ENCODE peak calls at places on chromosomes 6 and 20, in five cellular contexts. One of them, this sample, is unnamed.

GRCh38 chr20:13183005-13183404 is 38.1 kb upstream of the ISM1 start:
- DNase-seq in PC-3: no peak
- DNase-seq in endothelial cell of umbilical vein: no peak
- DNase-seq in mammary epithelial cell: no peak
- DNase-seq in neural progenitor cell: no peak
- DNase-seq in this sample: no peak

GRCh38 chr20:18971574-18971973 is 158.0 kb downstream of the SCP2D1 start:
- DNase-seq in PC-3: peak; percentile 96
- DNase-seq in endothelial cell of umbilical vein: no peak
- DNase-seq in mammary epithelial cell: peak; percentile 62
- DNase-seq in neural progenitor cell: no peak
- DNase-seq in this sample: no peak

GRCh38 chr6:34154668-34155447 is 9.0 kb upstream of the GRM4 start:
- DNase-seq in PC-3: peak; percentile 52
- DNase-seq in endothelial cell of umbilical vein: peak; percentile 17
- DNase-seq in mammary epithelial cell: no peak
- DNase-seq in neural progenitor cell: peak; percentile 87
- DNase-seq in this sample: peak; percentile 32

GRCh38 chr6:1624848-1625341 is 15.2 kb downstream of the FOXC1 start:
- DNase-seq in PC-3: no peak
- DNase-seq in endothelial cell of umbilical vein: peak; percentile 73
- DNase-seq in mammary epithelial cell: peak; percentile 61
- DNase-seq in neural progenitor cell: peak; percentile 60
- DNase-seq in this sample: peak; percentile 54

GRCh38 chr6:108134213-108134973 is 31.4 kb upstream of the NR2E1 start:
- DNase-seq in PC-3: no peak
- DNase-seq in endothelial cell of umbilical vein: no peak
- DNase-seq in mammary epithelial cell: no peak
- DNase-seq in neural progenitor cell: peak; percentile 61
- DNase-seq in this sample: no peak

GRCh38 chr6:118283759-118284158 is 264.3 kb upstream of the PLN start:
- DNase-seq in PC-3: peak; percentile 71
- DNase-seq in endothelial cell of umbilical vein: peak; percentile 64
- DNase-seq in mammary epithelial cell: peak; percentile 56
- DNase-seq in neural progenitor cell: peak; percentile 70
- DNase-seq in this sample: peak; percentile 79

GRCh38 chr6:130675072-130675471 is 152.1 kb upstream of the SMLR1 start:
- DNase-seq in PC-3: peak; percentile 79
- DNase-seq in endothelial cell of umbilical vein: peak; percentile 29
- DNase-seq in mammary epithelial cell: peak; percentile 76
- DNase-seq in neural progenitor cell: no peak
- DNase-seq in this sample: peak; percentile 79

GRCh38 chr6:3390698-3391097 is 66.2 kb downstream of the SLC22A23 start:
- DNase-seq in PC-3: peak; percentile 96
- DNase-seq in endothelial cell of umbilical vein: peak; percentile 27
- DNase-seq in mammary epithelial cell: peak; percentile 96
- DNase-seq in neural progenitor cell: no peak
- DNase-seq in this sample: peak; percentile 98

GRCh38 chr20:2397091-2397490 is 16.4 kb downstream of the TGM6 start:
- DNase-seq in PC-3: no peak
- DNase-seq in endothelial cell of umbilical vein: no peak
- DNase-seq in mammary epithelial cell: no peak
- DNase-seq in neural progenitor cell: no peak
- DNase-seq in this sample: no peak

GRCh38 chr6:11621119-11621518 is 83.6 kb downstream of the TMEM170B start:
- DNase-seq in PC-3: no peak
- DNase-seq in endothelial cell of umbilical vein: no peak
- DNase-seq in mammary epithelial cell: no peak
- DNase-seq in neural progenitor cell: no peak
- DNase-seq in this sample: no peak

GRCh38 chr6:145028144-145028818 is 707.0 kb downstream of the EPM2A start:
- DNase-seq in PC-3: peak; percentile 75
- DNase-seq in endothelial cell of umbilical vein: peak; percentile 59
- DNase-seq in mammary epithelial cell: peak; percentile 45
- DNase-seq in neural progenitor cell: peak; percentile 59
- DNase-seq in this sample: no peak

GRCh38 chr6:107173779-107174178 is 58.5 kb upstream of the BEND3 start:
- DNase-seq in PC-3: peak; percentile 11
- DNase-seq in endothelial cell of umbilical vein: no peak
- DNase-seq in mammary epithelial cell: peak; percentile 20
- DNase-seq in neural progenitor cell: no peak
- DNase-seq in this sample: peak; percentile 11

GRCh38 chr20:57470212-57470522 is 54.8 kb downstream of the CTCFL start:
- DNase-seq in PC-3: no peak
- DNase-seq in endothelial cell of umbilical vein: no peak
- DNase-seq in mammary epithelial cell: no peak
- DNase-seq in neural progenitor cell: peak; percentile 27
- DNase-seq in this sample: no peak

GRCh38 chr6:79266051-79266450 is 31.6 kb upstream of the HMGN3 start:
- DNase-seq in PC-3: peak; percentile 7
- DNase-seq in endothelial cell of umbilical vein: no peak
- DNase-seq in mammary epithelial cell: no peak
- DNase-seq in neural progenitor cell: no peak
- DNase-seq in this sample: no peak

GRCh38 chr20:51529027-51529749 is 13.3 kb downstream of the NFATC2 start:
- DNase-seq in PC-3: no peak
- DNase-seq in endothelial cell of umbilical vein: peak; percentile 30
- DNase-seq in mammary epithelial cell: no peak
- DNase-seq in neural progenitor cell: no peak
- DNase-seq in this sample: peak; percentile 60

GRCh38 chr6:49969588-49969987 is at the start of gene DEFB113:
- DNase-seq in PC-3: no peak
- DNase-seq in endothelial cell of umbilical vein: no peak
- DNase-seq in mammary epithelial cell: no peak
- DNase-seq in neural progenitor cell: no peak
- DNase-seq in this sample: no peak

GRCh38 chr6:41684311-41685182 is 46.3 kb downstream of the MDFI start:
- DNase-seq in PC-3: no peak
- DNase-seq in endothelial cell of umbilical vein: no peak
- DNase-seq in mammary epithelial cell: no peak
- DNase-seq in neural progenitor cell: no peak
- DNase-seq in this sample: no peak

GRCh38 chr20:15889073-15889923 is 684.0 kb downstream of the KIF16B start:
- DNase-seq in PC-3: no peak
- DNase-seq in endothelial cell of umbilical vein: no peak
- DNase-seq in mammary epithelial cell: no peak
- DNase-seq in neural progenitor cell: no peak
- DNase-seq in this sample: no peak

GRCh38 chr20:56573989-56574388 is 40.9 kb downstream of the FAM209B start:
- DNase-seq in PC-3: no peak
- DNase-seq in endothelial cell of umbilical vein: no peak
- DNase-seq in mammary epithelial cell: no peak
- DNase-seq in neural progenitor cell: no peak
- DNase-seq in this sample: no peak

GRCh38 chr20:31516651-31517050 is 2.4 kb downstream of the HM13 start:
- DNase-seq in PC-3: no peak
- DNase-seq in endothelial cell of umbilical vein: no peak
- DNase-seq in mammary epithelial cell: no peak
- DNase-seq in neural progenitor cell: no peak
- DNase-seq in this sample: no peak

GRCh38 chr6:15780437-15780836 is 117.6 kb upstream of the DTNBP1 start:
- DNase-seq in PC-3: no peak
- DNase-seq in endothelial cell of umbilical vein: no peak
- DNase-seq in mammary epithelial cell: no peak
- DNase-seq in neural progenitor cell: no peak
- DNase-seq in this sample: no peak

GRCh38 chr6:21138359-21139094 is 455.0 kb upstream of the SOX4 start:
- DNase-seq in PC-3: peak; percentile 16
- DNase-seq in endothelial cell of umbilical vein: peak; percentile 64
- DNase-seq in mammary epithelial cell: no peak
- DNase-seq in neural progenitor cell: no peak
- DNase-seq in this sample: peak; percentile 59

GRCh38 chr6:87115402-87116135 is 20.7 kb upstream of the CGA start:
- DNase-seq in PC-3: no peak
- DNase-seq in endothelial cell of umbilical vein: no peak
- DNase-seq in mammary epithelial cell: no peak
- DNase-seq in neural progenitor cell: no peak
- DNase-seq in this sample: no peak

GRCh38 chr20:25608774-25609173 is 15.0 kb downstream of the NANP start:
- DNase-seq in PC-3: no peak
- DNase-seq in endothelial cell of umbilical vein: no peak
- DNase-seq in mammary epithelial cell: no peak
- DNase-seq in neural progenitor cell: no peak
- DNase-seq in this sample: no peak

GRCh38 chr6:129852257-129852858 is 8.8 kb downstream of the TMEM244 start:
- DNase-seq in PC-3: no peak
- DNase-seq in endothelial cell of umbilical vein: peak; percentile 90
- DNase-seq in mammary epithelial cell: no peak
- DNase-seq in neural progenitor cell: no peak
- DNase-seq in this sample: no peak

GRCh38 chr6:131652472-131652871 is 15.4 kb downstream of the ENPP3 start:
- DNase-seq in PC-3: peak; percentile 83
- DNase-seq in endothelial cell of umbilical vein: peak; percentile 37
- DNase-seq in mammary epithelial cell: peak; percentile 32
- DNase-seq in neural progenitor cell: no peak
- DNase-seq in this sample: peak; percentile 61

GRCh38 chr6:107653183-107653580 is 163.3 kb downstream of the SOBP start:
- DNase-seq in PC-3: no peak
- DNase-seq in endothelial cell of umbilical vein: no peak
- DNase-seq in mammary epithelial cell: no peak
- DNase-seq in neural progenitor cell: no peak
- DNase-seq in this sample: no peak

GRCh38 chr6:13331516-13332348 is 3.4 kb upstream of the TBC1D7 start:
- DNase-seq in PC-3: peak; percentile 73
- DNase-seq in endothelial cell of umbilical vein: peak; percentile 57
- DNase-seq in mammary epithelial cell: peak; percentile 42
- DNase-seq in neural progenitor cell: no peak
- DNase-seq in this sample: peak; percentile 56

GRCh38 chr6:17454316-17455005 is 61.1 kb downstream of the CAP2 start:
- DNase-seq in PC-3: no peak
- DNase-seq in endothelial cell of umbilical vein: no peak
- DNase-seq in mammary epithelial cell: no peak
- DNase-seq in neural progenitor cell: no peak
- DNase-seq in this sample: peak; percentile 64

GRCh38 chr6:159107451-159108260 is 61.5 kb upstream of the FNDC1 start:
- DNase-seq in PC-3: no peak
- DNase-seq in endothelial cell of umbilical vein: no peak
- DNase-seq in mammary epithelial cell: no peak
- DNase-seq in neural progenitor cell: no peak
- DNase-seq in this sample: no peak

GRCh38 chr6:159110013-159110412 is 59.2 kb upstream of the FNDC1 start:
- DNase-seq in PC-3: peak; percentile 63
- DNase-seq in endothelial cell of umbilical vein: peak; percentile 16
- DNase-seq in mammary epithelial cell: peak; percentile 29
- DNase-seq in neural progenitor cell: peak; percentile 63
- DNase-seq in this sample: peak; percentile 60

GRCh38 chr6:159106627-159107241 is 61.9 kb upstream of the TAGAP start:
- DNase-seq in PC-3: peak; percentile 30
- DNase-seq in endothelial cell of umbilical vein: peak; percentile 55
- DNase-seq in mammary epithelial cell: peak; percentile 36
- DNase-seq in neural progenitor cell: peak; percentile 66
- DNase-seq in this sample: peak; percentile 48

GRCh38 chr6:159109391-159109790 is 59.8 kb upstream of the FNDC1 start:
- DNase-seq in PC-3: no peak
- DNase-seq in endothelial cell of umbilical vein: no peak
- DNase-seq in mammary epithelial cell: no peak
- DNase-seq in neural progenitor cell: no peak
- DNase-seq in this sample: no peak

DNA sequence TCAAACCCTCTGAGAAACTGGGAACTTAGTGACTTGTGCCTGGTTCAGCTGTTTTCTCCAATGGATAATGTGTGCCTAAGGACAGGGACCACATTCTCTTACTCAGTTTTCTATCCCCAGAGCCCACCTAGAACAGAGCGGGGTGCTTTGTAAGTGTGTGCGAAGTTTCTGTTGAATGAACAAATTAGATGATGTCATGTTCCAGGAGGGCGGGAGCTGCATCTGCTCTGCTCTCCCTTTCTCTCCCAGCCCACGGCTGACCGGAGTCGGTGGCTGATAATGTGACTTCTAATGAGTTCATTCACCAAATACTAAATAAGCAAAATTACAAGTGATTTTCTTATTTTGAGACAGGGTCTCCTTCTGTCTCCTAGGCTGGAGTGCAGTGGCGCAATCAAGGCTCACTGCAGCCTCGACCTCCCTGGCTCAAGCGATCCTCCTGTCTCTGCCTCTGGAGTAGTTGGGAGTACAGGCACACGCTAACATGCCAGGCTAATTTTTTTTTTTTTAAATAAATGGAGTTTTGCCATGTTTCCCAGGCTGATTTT is 60.7 kb upstream of the FNDC1 start:
- DNase-seq in PC-3: no peak
- DNase-seq in endothelial cell of umbilical vein: no peak
- DNase-seq in mammary epithelial cell: no peak
- DNase-seq in neural progenitor cell: no peak
- DNase-seq in this sample: no peak
- H3K4me3 ChIP-seq in PC-3: no peak overlapping the region
- H3K4me3 ChIP-seq in endothelial cell of umbilical vein: no peak overlapping the region
- H3K4me3 ChIP-seq in mammary epithelial cell: no peak overlapping the region
- H3K4me3 ChIP-seq in neural progenitor cell: no peak overlapping the region
- H3K4me3 ChIP-seq in this sample: no peak overlapping the region

GRCh38 chr20:6051505-6051904 is 2.4 kb downstream of the LRRN4 start:
- DNase-seq in PC-3: peak; percentile 14
- DNase-seq in endothelial cell of umbilical vein: peak; percentile 15
- DNase-seq in mammary epithelial cell: peak; percentile 62
- DNase-seq in neural progenitor cell: no peak
- DNase-seq in this sample: peak; percentile 94
- TF ChIP-seq EZH2 in PC-3: no peak
- TF ChIP-seq EZH2 in endothelial cell of umbilical vein: no peak
- TF ChIP-seq EZH2 in mammary epithelial cell: no peak
- TF ChIP-seq EZH2 in neural progenitor cell: no peak
- TF ChIP-seq EZH2 in this sample: no peak

DNA sequence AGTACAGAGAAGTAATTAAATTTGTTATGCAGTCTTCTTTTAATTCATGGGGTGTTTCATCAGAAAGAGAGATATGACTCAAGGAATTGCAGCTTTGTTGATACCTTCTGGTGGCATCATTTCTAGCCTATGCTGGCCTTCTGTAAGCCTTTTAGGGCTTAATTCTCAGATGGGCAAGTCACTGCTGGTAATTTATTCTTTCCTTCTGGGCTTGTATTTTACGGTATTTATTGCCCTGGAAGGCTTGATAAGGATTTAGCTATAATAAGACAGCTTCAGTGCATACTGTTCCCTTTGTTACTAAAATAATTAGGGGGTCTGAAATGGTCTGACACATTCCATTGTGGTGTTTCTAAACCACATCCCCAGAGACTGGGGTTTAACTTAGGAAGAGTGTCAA is 57.9 kb upstream of the EMILIN3 start:
- DNase-seq in PC-3: no peak
- DNase-seq in endothelial cell of umbilical vein: no peak
- DNase-seq in mammary epithelial cell: no peak
- DNase-seq in neural progenitor cell: no peak
- DNase-seq in this sample: peak; percentile 28
- H3K4me3 ChIP-seq in PC-3: no peak overlapping the region
- H3K4me3 ChIP-seq in endothelial cell of umbilical vein: no peak overlapping the region
- H3K4me3 ChIP-seq in mammary epithelial cell: no peak overlapping the region
- H3K4me3 ChIP-seq in neural progenitor cell: no peak overlapping the region
- H3K4me3 ChIP-seq in this sample: no peak overlapping the region

GRCh38 chr20:46342045-46342378 is 33.7 kb upstream of the CDH22 start:
- DNase-seq in PC-3: no peak
- DNase-seq in endothelial cell of umbilical vein: no peak
- DNase-seq in mammary epithelial cell: no peak
- DNase-seq in neural progenitor cell: no peak
- DNase-seq in this sample: no peak
- TF ChIP-seq EZH2 in PC-3: no peak
- TF ChIP-seq EZH2 in endothelial cell of umbilical vein: no peak
- TF ChIP-seq EZH2 in mammary epithelial cell: no peak
- TF ChIP-seq EZH2 in neural progenitor cell: no peak
- TF ChIP-seq EZH2 in this sample: no peak

This sample was measured in fibroblast of lung.